ENCODE peak calls at places on chromosomes 7 and 10, in four cellular contexts. One of them, this sample, is unnamed.

GRCh38 chr10:22712959-22713852 is 1.2 kb downstream of the PIP4K2A start:
- DNase-seq in type B pancreatic cell: no peak
- DNase-seq in astrocyte of the spinal cord: peak
- DNase-seq in glutamatergic neuron: peak
- DNase-seq in this sample: peak

GRCh38 chr7:5139998-5140397 is 50.0 kb upstream of the WIPI2 start:
- DNase-seq in type B pancreatic cell: no peak
- DNase-seq in astrocyte of the spinal cord: no peak
- DNase-seq in glutamatergic neuron: peak
- DNase-seq in this sample: peak

GRCh38 chr10:17781856-17782255 is 27.3 kb upstream of the MRC1 start:
- DNase-seq in type B pancreatic cell: no peak
- DNase-seq in astrocyte of the spinal cord: no peak
- DNase-seq in glutamatergic neuron: no peak
- DNase-seq in this sample: no peak

GRCh38 chr7:3673524-3673923 is 372.5 kb downstream of the SDK1 start:
- DNase-seq in type B pancreatic cell: no peak
- DNase-seq in astrocyte of the spinal cord: peak
- DNase-seq in glutamatergic neuron: peak
- DNase-seq in this sample: peak

GRCh38 chr7:12729112-12729511 is 41.7 kb downstream of the ARL4A start:
- DNase-seq in type B pancreatic cell: no peak
- DNase-seq in astrocyte of the spinal cord: peak
- DNase-seq in glutamatergic neuron: peak
- DNase-seq in this sample: no peak

GRCh38 chr10:78736926-78737618 is 331.7 kb upstream of the ZMIZ1 start:
- DNase-seq in type B pancreatic cell: no peak
- DNase-seq in astrocyte of the spinal cord: no peak
- DNase-seq in glutamatergic neuron: no peak
- DNase-seq in this sample: no peak

GRCh38 chr10:49527061-49527460 is 11.9 kb downstream of the ERCC6 start:
- DNase-seq in type B pancreatic cell: no peak
- DNase-seq in astrocyte of the spinal cord: no peak
- DNase-seq in glutamatergic neuron: no peak
- DNase-seq in this sample: no peak

GRCh38 chr10:107544706-107545520 is 380.4 kb upstream of the SORCS1 start:
- DNase-seq in type B pancreatic cell: no peak
- DNase-seq in astrocyte of the spinal cord: no peak
- DNase-seq in glutamatergic neuron: no peak
- DNase-seq in this sample: no peak

GRCh38 chr7:29980151-29980550 is 9.4 kb downstream of the SCRN1 start:
- DNase-seq in type B pancreatic cell: no peak
- DNase-seq in astrocyte of the spinal cord: no peak
- DNase-seq in glutamatergic neuron: no peak
- DNase-seq in this sample: no peak

GRCh38 chr10:47076949-47077348 is 165.7 kb downstream of the PTPN20 start:
- DNase-seq in type B pancreatic cell: no peak
- DNase-seq in astrocyte of the spinal cord: no peak
- DNase-seq in glutamatergic neuron: no peak
- DNase-seq in this sample: no peak

GRCh38 chr10:110471566-110472139 is 26.1 kb upstream of the DUSP5 start:
- DNase-seq in type B pancreatic cell: no peak
- DNase-seq in astrocyte of the spinal cord: peak
- DNase-seq in glutamatergic neuron: no peak
- DNase-seq in this sample: no peak

GRCh38 chr7:149690688-149691446 is 82.5 kb downstream of the ZNF467 start:
- DNase-seq in type B pancreatic cell: no peak
- DNase-seq in astrocyte of the spinal cord: peak
- DNase-seq in glutamatergic neuron: peak
- DNase-seq in this sample: peak

GRCh38 chr10:128147064-128147463 is 20.8 kb upstream of the MKI67 start:
- DNase-seq in type B pancreatic cell: no peak
- DNase-seq in astrocyte of the spinal cord: no peak
- DNase-seq in glutamatergic neuron: no peak
- DNase-seq in this sample: no peak

GRCh38 chr10:66931340-66931948 is 5.6 kb downstream of the LRRTM3 start:
- DNase-seq in type B pancreatic cell: no peak
- DNase-seq in astrocyte of the spinal cord: peak
- DNase-seq in glutamatergic neuron: no peak
- DNase-seq in this sample: peak
- TF ChIP-seq CTCF in type B pancreatic cell: peak
- TF ChIP-seq CTCF in astrocyte of the spinal cord: peak
- TF ChIP-seq CTCF in glutamatergic neuron: peak
- TF ChIP-seq CTCF in this sample: peak

DNA sequence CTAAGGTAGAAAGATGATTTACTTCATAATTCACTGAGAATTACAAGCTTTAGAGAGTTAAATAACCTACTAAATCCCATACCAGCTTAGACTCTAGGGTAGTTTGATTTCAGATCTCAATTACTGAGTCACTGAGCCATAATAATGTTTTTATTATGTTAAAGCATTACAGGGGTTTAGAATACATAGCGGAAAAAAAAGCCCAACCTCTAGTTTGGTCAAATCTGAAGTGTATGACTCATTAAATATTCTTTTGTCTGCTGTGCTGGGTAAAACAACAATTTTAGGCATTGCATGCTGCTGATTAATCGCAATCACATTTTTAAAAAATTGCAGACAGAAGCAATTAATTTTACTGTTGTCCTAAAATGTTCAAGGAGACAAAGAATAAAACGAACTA is 48.5 kb downstream of the MALRD1 start:
- DNase-seq in type B pancreatic cell: no peak
- DNase-seq in astrocyte of the spinal cord: peak
- DNase-seq in glutamatergic neuron: no peak
- DNase-seq in this sample: no peak
- TF ChIP-seq CTCF in type B pancreatic cell: no peak
- TF ChIP-seq CTCF in astrocyte of the spinal cord: no peak
- TF ChIP-seq CTCF in glutamatergic neuron: no peak
- TF ChIP-seq CTCF in this sample: no peak

GRCh38 chr7:77368974-77369373 is 47.2 kb downstream of the GSAP start:
- DNase-seq in type B pancreatic cell: no peak
- DNase-seq in astrocyte of the spinal cord: peak
- DNase-seq in glutamatergic neuron: no peak
- DNase-seq in this sample: no peak
- TF ChIP-seq CTCF in type B pancreatic cell: no peak
- TF ChIP-seq CTCF in astrocyte of the spinal cord: no peak
- TF ChIP-seq CTCF in glutamatergic neuron: no peak
- TF ChIP-seq CTCF in this sample: no peak

GRCh38 chr7:129493555-129493954 is 8.8 kb upstream of the SMKR1 start:
- DNase-seq in type B pancreatic cell: no peak
- DNase-seq in astrocyte of the spinal cord: no peak
- DNase-seq in glutamatergic neuron: no peak
- DNase-seq in this sample: no peak
- TF ChIP-seq CTCF in type B pancreatic cell: no peak
- TF ChIP-seq CTCF in astrocyte of the spinal cord: peak
- TF ChIP-seq CTCF in glutamatergic neuron: no peak
- TF ChIP-seq CTCF in this sample: no peak

GRCh38 chr10:120630266-120630665 is 173.2 kb downstream of the PLPP4 start:
- DNase-seq in type B pancreatic cell: no peak
- DNase-seq in astrocyte of the spinal cord: no peak
- DNase-seq in glutamatergic neuron: no peak
- DNase-seq in this sample: no peak

GRCh38 chr10:120632047-120632446 is 175.0 kb downstream of the PLPP4 start:
- DNase-seq in type B pancreatic cell: no peak
- DNase-seq in astrocyte of the spinal cord: no peak
- DNase-seq in glutamatergic neuron: no peak
- DNase-seq in this sample: no peak

GRCh38 chr10:120632936-120633335 is 175.9 kb downstream of the PLPP4 start:
- DNase-seq in type B pancreatic cell: no peak
- DNase-seq in astrocyte of the spinal cord: no peak
- DNase-seq in glutamatergic neuron: no peak
- DNase-seq in this sample: no peak

DNA sequence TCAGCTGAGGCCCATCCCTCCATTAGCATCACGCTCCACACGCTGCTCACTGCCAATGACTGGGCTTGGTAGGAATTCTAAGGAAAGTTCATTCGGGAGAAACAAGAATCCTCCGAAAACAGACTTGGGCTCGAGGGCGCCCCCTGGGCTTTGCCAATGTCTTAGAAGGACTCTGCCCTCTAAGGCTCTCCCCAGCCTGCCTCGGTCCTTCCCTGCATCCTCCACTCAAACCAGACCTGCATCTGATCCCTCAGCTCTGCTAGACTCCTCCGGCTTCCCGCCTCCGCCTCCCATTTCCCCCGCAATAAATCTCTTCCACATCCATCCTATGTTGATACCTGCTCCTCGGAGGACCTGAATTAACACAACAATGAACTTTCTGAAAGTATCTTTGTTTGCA is 177.6 kb downstream of the PLPP4 start:
- DNase-seq in type B pancreatic cell: no peak
- DNase-seq in astrocyte of the spinal cord: no peak
- DNase-seq in glutamatergic neuron: no peak
- DNase-seq in this sample: peak
- TF ChIP-seq CTCF in type B pancreatic cell: peak
- TF ChIP-seq CTCF in astrocyte of the spinal cord: no peak
- TF ChIP-seq CTCF in glutamatergic neuron: no peak
- TF ChIP-seq CTCF in this sample: peak

GRCh38 chr10:15824498-15824897 is 35.8 kb downstream of the MINDY3 start:
- DNase-seq in type B pancreatic cell: no peak
- DNase-seq in astrocyte of the spinal cord: peak
- DNase-seq in glutamatergic neuron: no peak
- DNase-seq in this sample: no peak
- TF ChIP-seq CTCF in type B pancreatic cell: peak
- TF ChIP-seq CTCF in astrocyte of the spinal cord: peak
- TF ChIP-seq CTCF in glutamatergic neuron: peak
- TF ChIP-seq CTCF in this sample: peak

GRCh38 chr7:114864278-114864677 is 57.6 kb upstream of the MDFIC start:
- DNase-seq in type B pancreatic cell: no peak
- DNase-seq in astrocyte of the spinal cord: no peak
- DNase-seq in glutamatergic neuron: no peak
- DNase-seq in this sample: no peak

GRCh38 chr7:114862406-114862805 is 59.5 kb upstream of the MDFIC start:
- DNase-seq in type B pancreatic cell: no peak
- DNase-seq in astrocyte of the spinal cord: no peak
- DNase-seq in glutamatergic neuron: no peak
- DNase-seq in this sample: no peak

GRCh38 chr7:114860196-114860595 is 61.7 kb upstream of the MDFIC start:
- DNase-seq in type B pancreatic cell: no peak
- DNase-seq in astrocyte of the spinal cord: no peak
- DNase-seq in glutamatergic neuron: no peak
- DNase-seq in this sample: no peak

GRCh38 chr7:114865564-114865963 is 56.3 kb upstream of the MDFIC start:
- DNase-seq in type B pancreatic cell: no peak
- DNase-seq in astrocyte of the spinal cord: peak
- DNase-seq in glutamatergic neuron: peak
- DNase-seq in this sample: peak
- TF ChIP-seq CTCF in type B pancreatic cell: peak
- TF ChIP-seq CTCF in astrocyte of the spinal cord: peak
- TF ChIP-seq CTCF in glutamatergic neuron: peak
- TF ChIP-seq CTCF in this sample: peak

GRCh38 chr7:158396301-158396905 is 191.2 kb downstream of the PTPRN2 start:
- DNase-seq in type B pancreatic cell: no peak
- DNase-seq in astrocyte of the spinal cord: no peak
- DNase-seq in glutamatergic neuron: no peak
- DNase-seq in this sample: no peak

GRCh38 chr7:158395349-158395748 is 192.3 kb downstream of the PTPRN2 start:
- DNase-seq in type B pancreatic cell: no peak
- DNase-seq in astrocyte of the spinal cord: no peak
- DNase-seq in glutamatergic neuron: no peak
- DNase-seq in this sample: no peak

GRCh38 chr7:158396982-158397862 is 190.4 kb downstream of the PTPRN2 start:
- DNase-seq in type B pancreatic cell: no peak
- DNase-seq in astrocyte of the spinal cord: no peak
- DNase-seq in glutamatergic neuron: no peak
- DNase-seq in this sample: no peak

GRCh38 chr7:158394936-158395335 is 192.7 kb downstream of the PTPRN2 start:
- DNase-seq in type B pancreatic cell: no peak
- DNase-seq in astrocyte of the spinal cord: no peak
- DNase-seq in glutamatergic neuron: peak
- DNase-seq in this sample: peak

DNA sequence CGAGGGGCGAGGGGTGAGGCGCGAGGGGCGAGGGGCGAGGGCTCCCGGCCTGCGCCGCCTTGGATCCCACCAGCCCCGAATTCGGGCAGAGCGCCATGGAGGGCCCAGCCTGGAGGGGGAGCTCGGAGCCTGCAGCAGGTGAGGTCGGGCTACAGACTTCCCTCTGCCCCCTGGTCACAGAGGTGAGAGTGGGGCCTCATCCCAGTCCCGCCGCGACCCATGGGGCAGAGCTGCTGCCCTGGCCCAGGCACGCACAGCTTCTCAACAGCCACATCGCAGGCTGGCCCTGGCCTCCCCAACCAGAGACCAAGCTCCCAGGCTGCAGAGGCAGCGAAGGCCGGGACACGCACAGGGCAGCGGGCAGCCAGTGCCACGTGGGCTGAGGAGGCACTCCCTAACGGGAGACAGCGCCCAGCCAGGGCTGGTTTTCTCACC is 191.8 kb downstream of the PTPRN2 start:
- DNase-seq in type B pancreatic cell: no peak
- DNase-seq in astrocyte of the spinal cord: no peak
- DNase-seq in glutamatergic neuron: peak
- DNase-seq in this sample: no peak
- TF ChIP-seq CTCF in type B pancreatic cell: no peak
- TF ChIP-seq CTCF in astrocyte of the spinal cord: no peak
- TF ChIP-seq CTCF in glutamatergic neuron: no peak
- TF ChIP-seq CTCF in this sample: no peak

This sample was measured in nephron progenitor cell.